ENCODE peak calls at places on chromosomes 3 and 15, in ten cellular contexts. One of them, this sample, is unnamed.

GRCh38 chr3:126208618-126209256 is 28.4 kb upstream of the ALDH1L1 start:
- DNase-seq in dorsolateral prefrontal cortex: peak; percentile 52
- DNase-seq in neural crest cell: no peak
- DNase-seq in CD4-positive, alpha-beta T cell: no peak
- DNase-seq in GM04504: peak; percentile 89
- DNase-seq in left ventricle myocardium inferior: peak; percentile 82
- DNase-seq in CD4-positive, CD25-positive, alpha-beta regulatory T cell: no peak
- DNase-seq in NCI-H1092: peak; percentile 81
- DNase-seq in skeletal muscle cell: peak; percentile 45
- DNase-seq in neuronal stem cell: no peak
- DNase-seq in this sample: no peak

GRCh38 chr15:25905140-25905539 is 42.0 kb upstream of the ATP10A start:
- DNase-seq in neural crest cell: no peak
- DNase-seq in neuronal stem cell: no peak
- DNase-seq in NCI-H1092: no peak
- DNase-seq in CD4-positive, CD25-positive, alpha-beta regulatory T cell: no peak
- DNase-seq in dorsolateral prefrontal cortex: no peak
- DNase-seq in CD4-positive, alpha-beta T cell: no peak
- DNase-seq in left ventricle myocardium inferior: no peak
- DNase-seq in GM04504: peak; percentile 70
- DNase-seq in skeletal muscle cell: peak; percentile 92
- DNase-seq in this sample: no peak

GRCh38 chr15:82303956-82304640 is 41.5 kb downstream of the SAXO2 start:
- DNase-seq in CD4-positive, CD25-positive, alpha-beta regulatory T cell: no peak
- DNase-seq in GM04504: no peak
- DNase-seq in CD4-positive, alpha-beta T cell: no peak
- DNase-seq in dorsolateral prefrontal cortex: no peak
- DNase-seq in left ventricle myocardium inferior: no peak
- DNase-seq in neuronal stem cell: no peak
- DNase-seq in neural crest cell: no peak
- DNase-seq in skeletal muscle cell: no peak
- DNase-seq in NCI-H1092: no peak
- DNase-seq in this sample: no peak

GRCh38 chr15:22979699-22980188 is 424 bp downstream of the CYFIP1 start:
- DNase-seq in NCI-H1092: no peak
- DNase-seq in GM04504: no peak
- DNase-seq in skeletal muscle cell: no peak
- DNase-seq in neuronal stem cell: peak; percentile 50
- DNase-seq in neural crest cell: no peak
- DNase-seq in CD4-positive, CD25-positive, alpha-beta regulatory T cell: no peak
- DNase-seq in left ventricle myocardium inferior: no peak
- DNase-seq in dorsolateral prefrontal cortex: no peak
- DNase-seq in CD4-positive, alpha-beta T cell: no peak
- DNase-seq in this sample: peak; percentile 32

GRCh38 chr3:184658223-184658860 is 53.5 kb downstream of the MAGEF1 start:
- DNase-seq in neuronal stem cell: no peak
- DNase-seq in skeletal muscle cell: no peak
- DNase-seq in dorsolateral prefrontal cortex: no peak
- DNase-seq in neural crest cell: no peak
- DNase-seq in CD4-positive, CD25-positive, alpha-beta regulatory T cell: no peak
- DNase-seq in GM04504: no peak
- DNase-seq in NCI-H1092: no peak
- DNase-seq in left ventricle myocardium inferior: no peak
- DNase-seq in CD4-positive, alpha-beta T cell: no peak
- DNase-seq in this sample: no peak

GRCh38 chr3:53845103-53845880 is 927 bp downstream of the CHDH start:
- DNase-seq in left ventricle myocardium inferior: peak; percentile 52
- DNase-seq in GM04504: no peak
- DNase-seq in neuronal stem cell: peak; percentile 41
- DNase-seq in dorsolateral prefrontal cortex: peak; percentile 62
- DNase-seq in skeletal muscle cell: no peak
- DNase-seq in CD4-positive, alpha-beta T cell: no peak
- DNase-seq in CD4-positive, CD25-positive, alpha-beta regulatory T cell: no peak
- DNase-seq in NCI-H1092: no peak
- DNase-seq in neural crest cell: no peak
- DNase-seq in this sample: peak; percentile 30

GRCh38 chr15:70492240-70493177 is 270.8 kb downstream of the UACA start:
- DNase-seq in neuronal stem cell: no peak
- DNase-seq in CD4-positive, CD25-positive, alpha-beta regulatory T cell: peak; percentile 95
- DNase-seq in dorsolateral prefrontal cortex: peak; percentile 51
- DNase-seq in GM04504: peak; percentile 71
- DNase-seq in skeletal muscle cell: peak; percentile 76
- DNase-seq in left ventricle myocardium inferior: peak; percentile 64
- DNase-seq in CD4-positive, alpha-beta T cell: peak; percentile 77
- DNase-seq in neural crest cell: no peak
- DNase-seq in NCI-H1092: no peak
- DNase-seq in this sample: no peak

GRCh38 chr3:78741066-78741645 is 1026.6 kb downstream of the ROBO1 start:
- DNase-seq in CD4-positive, CD25-positive, alpha-beta regulatory T cell: peak; percentile 10
- DNase-seq in left ventricle myocardium inferior: no peak
- DNase-seq in CD4-positive, alpha-beta T cell: no peak
- DNase-seq in NCI-H1092: no peak
- DNase-seq in skeletal muscle cell: no peak
- DNase-seq in neural crest cell: no peak
- DNase-seq in GM04504: no peak
- DNase-seq in dorsolateral prefrontal cortex: no peak
- DNase-seq in neuronal stem cell: no peak
- DNase-seq in this sample: no peak

GRCh38 chr3:150232992-150233451 is 175.1 kb upstream of the TSC22D2 start:
- DNase-seq in dorsolateral prefrontal cortex: no peak
- DNase-seq in left ventricle myocardium inferior: peak; percentile 83
- DNase-seq in NCI-H1092: peak; percentile 79
- DNase-seq in CD4-positive, CD25-positive, alpha-beta regulatory T cell: no peak
- DNase-seq in neuronal stem cell: no peak
- DNase-seq in skeletal muscle cell: peak; percentile 61
- DNase-seq in CD4-positive, alpha-beta T cell: no peak
- DNase-seq in GM04504: no peak
- DNase-seq in neural crest cell: no peak
- DNase-seq in this sample: no peak

GRCh38 chr15:100862162-100862561 is 17.5 kb upstream of the ALDH1A3 start:
- DNase-seq in GM04504: no peak
- DNase-seq in neural crest cell: no peak
- DNase-seq in NCI-H1092: no peak
- DNase-seq in CD4-positive, alpha-beta T cell: no peak
- DNase-seq in left ventricle myocardium inferior: no peak
- DNase-seq in dorsolateral prefrontal cortex: no peak
- DNase-seq in neuronal stem cell: no peak
- DNase-seq in CD4-positive, CD25-positive, alpha-beta regulatory T cell: no peak
- DNase-seq in skeletal muscle cell: no peak
- DNase-seq in this sample: no peak

GRCh38 chr15:76340802-76341365 is 4.3 kb downstream of the ISL2 start:
- DNase-seq in GM04504: no peak
- DNase-seq in skeletal muscle cell: no peak
- DNase-seq in CD4-positive, alpha-beta T cell: no peak
- DNase-seq in dorsolateral prefrontal cortex: no peak
- DNase-seq in left ventricle myocardium inferior: no peak
- DNase-seq in neuronal stem cell: no peak
- DNase-seq in NCI-H1092: peak; percentile 43
- DNase-seq in neural crest cell: peak; percentile 45
- DNase-seq in CD4-positive, CD25-positive, alpha-beta regulatory T cell: peak; percentile 62
- DNase-seq in this sample: peak; percentile 37

GRCh38 chr3:123480428-123480827 is 31.5 kb upstream of the ADCY5 start:
- DNase-seq in NCI-H1092: no peak
- DNase-seq in CD4-positive, alpha-beta T cell: no peak
- DNase-seq in neuronal stem cell: no peak
- DNase-seq in skeletal muscle cell: no peak
- DNase-seq in neural crest cell: no peak
- DNase-seq in GM04504: no peak
- DNase-seq in dorsolateral prefrontal cortex: no peak
- DNase-seq in CD4-positive, CD25-positive, alpha-beta regulatory T cell: no peak
- DNase-seq in left ventricle myocardium inferior: no peak
- DNase-seq in this sample: no peak

GRCh38 chr3:173568623-173569022 is 171.1 kb downstream of the NLGN1 start:
- DNase-seq in CD4-positive, alpha-beta T cell: no peak
- DNase-seq in neural crest cell: no peak
- DNase-seq in GM04504: no peak
- DNase-seq in left ventricle myocardium inferior: no peak
- DNase-seq in CD4-positive, CD25-positive, alpha-beta regulatory T cell: no peak
- DNase-seq in skeletal muscle cell: no peak
- DNase-seq in neuronal stem cell: no peak
- DNase-seq in NCI-H1092: no peak
- DNase-seq in dorsolateral prefrontal cortex: no peak
- DNase-seq in this sample: no peak

GRCh38 chr3:188627652-188628051 is 473.7 kb downstream of the LPP start:
- DNase-seq in left ventricle myocardium inferior: no peak
- DNase-seq in neuronal stem cell: no peak
- DNase-seq in neural crest cell: no peak
- DNase-seq in CD4-positive, alpha-beta T cell: no peak
- DNase-seq in GM04504: peak; percentile 80
- DNase-seq in dorsolateral prefrontal cortex: no peak
- DNase-seq in skeletal muscle cell: peak; percentile 71
- DNase-seq in NCI-H1092: no peak
- DNase-seq in CD4-positive, CD25-positive, alpha-beta regulatory T cell: no peak
- DNase-seq in this sample: no peak

GRCh38 chr15:87340370-87340769 is 916.2 kb downstream of the NTRK3 start:
- DNase-seq in left ventricle myocardium inferior: no peak
- DNase-seq in GM04504: no peak
- DNase-seq in dorsolateral prefrontal cortex: no peak
- DNase-seq in neuronal stem cell: no peak
- DNase-seq in CD4-positive, alpha-beta T cell: no peak
- DNase-seq in neural crest cell: no peak
- DNase-seq in NCI-H1092: no peak
- DNase-seq in CD4-positive, CD25-positive, alpha-beta regulatory T cell: no peak
- DNase-seq in skeletal muscle cell: no peak
- DNase-seq in this sample: no peak

GRCh38 chr15:74172751-74173544 is 562 bp upstream of the ISLR start:
- DNase-seq in GM04504: no peak
- DNase-seq in skeletal muscle cell: no peak
- DNase-seq in dorsolateral prefrontal cortex: no peak
- DNase-seq in CD4-positive, alpha-beta T cell: no peak
- DNase-seq in CD4-positive, CD25-positive, alpha-beta regulatory T cell: no peak
- DNase-seq in neural crest cell: no peak
- DNase-seq in left ventricle myocardium inferior: peak; percentile 82
- DNase-seq in neuronal stem cell: no peak
- DNase-seq in NCI-H1092: no peak
- DNase-seq in this sample: no peak

GRCh38 chr3:115861166-115861733 is 237.9 kb downstream of the GAP43 start:
- DNase-seq in CD4-positive, CD25-positive, alpha-beta regulatory T cell: no peak
- DNase-seq in dorsolateral prefrontal cortex: no peak
- DNase-seq in neural crest cell: no peak
- DNase-seq in left ventricle myocardium inferior: no peak
- DNase-seq in skeletal muscle cell: no peak
- DNase-seq in neuronal stem cell: no peak
- DNase-seq in CD4-positive, alpha-beta T cell: no peak
- DNase-seq in GM04504: no peak
- DNase-seq in NCI-H1092: no peak
- DNase-seq in this sample: no peak

GRCh38 chr15:79192462-79193036 is 90.0 kb upstream of the ANKRD34C start:
- DNase-seq in neural crest cell: no peak
- DNase-seq in CD4-positive, alpha-beta T cell: no peak
- DNase-seq in CD4-positive, CD25-positive, alpha-beta regulatory T cell: no peak
- DNase-seq in left ventricle myocardium inferior: no peak
- DNase-seq in NCI-H1092: no peak
- DNase-seq in GM04504: peak; percentile 38
- DNase-seq in skeletal muscle cell: peak; percentile 43
- DNase-seq in dorsolateral prefrontal cortex: no peak
- DNase-seq in neuronal stem cell: no peak
- DNase-seq in this sample: no peak

GRCh38 chr3:134311265-134311664 is 60.6 kb upstream of the RYK start:
- DNase-seq in CD4-positive, alpha-beta T cell: no peak
- DNase-seq in dorsolateral prefrontal cortex: no peak
- DNase-seq in skeletal muscle cell: no peak
- DNase-seq in GM04504: no peak
- DNase-seq in neural crest cell: no peak
- DNase-seq in CD4-positive, CD25-positive, alpha-beta regulatory T cell: no peak
- DNase-seq in neuronal stem cell: no peak
- DNase-seq in NCI-H1092: no peak
- DNase-seq in left ventricle myocardium inferior: no peak
- DNase-seq in this sample: no peak

GRCh38 chr3:172836390-172836997 is 86.0 kb downstream of the ECT2 start:
- DNase-seq in neural crest cell: peak; percentile 57
- DNase-seq in CD4-positive, CD25-positive, alpha-beta regulatory T cell: peak; percentile 37
- DNase-seq in GM04504: peak; percentile 15
- DNase-seq in dorsolateral prefrontal cortex: no peak
- DNase-seq in neuronal stem cell: peak; percentile 49
- DNase-seq in left ventricle myocardium inferior: no peak
- DNase-seq in skeletal muscle cell: no peak
- DNase-seq in NCI-H1092: peak; percentile 8
- DNase-seq in CD4-positive, alpha-beta T cell: no peak
- DNase-seq in this sample: no peak

GRCh38 chr15:51030649-51031316 is 63.9 kb downstream of the TNFAIP8L3 start:
- DNase-seq in CD4-positive, alpha-beta T cell: no peak
- DNase-seq in left ventricle myocardium inferior: no peak
- DNase-seq in skeletal muscle cell: peak; percentile 47
- DNase-seq in dorsolateral prefrontal cortex: no peak
- DNase-seq in neural crest cell: no peak
- DNase-seq in NCI-H1092: no peak
- DNase-seq in GM04504: peak; percentile 44
- DNase-seq in CD4-positive, CD25-positive, alpha-beta regulatory T cell: no peak
- DNase-seq in neuronal stem cell: no peak
- DNase-seq in this sample: no peak

GRCh38 chr3:69925506-69925905 is 74.0 kb upstream of the SAMMSON start:
- DNase-seq in neuronal stem cell: no peak
- DNase-seq in CD4-positive, alpha-beta T cell: no peak
- DNase-seq in skeletal muscle cell: no peak
- DNase-seq in CD4-positive, CD25-positive, alpha-beta regulatory T cell: no peak
- DNase-seq in dorsolateral prefrontal cortex: no peak
- DNase-seq in NCI-H1092: no peak
- DNase-seq in GM04504: peak; percentile 10
- DNase-seq in left ventricle myocardium inferior: no peak
- DNase-seq in neural crest cell: no peak
- DNase-seq in this sample: no peak

GRCh38 chr3:20729185-20729584 is 543.2 kb upstream of the SGO1 start:
- DNase-seq in NCI-H1092: no peak
- DNase-seq in CD4-positive, alpha-beta T cell: no peak
- DNase-seq in neuronal stem cell: no peak
- DNase-seq in skeletal muscle cell: no peak
- DNase-seq in GM04504: no peak
- DNase-seq in dorsolateral prefrontal cortex: no peak
- DNase-seq in neural crest cell: no peak
- DNase-seq in left ventricle myocardium inferior: no peak
- DNase-seq in CD4-positive, CD25-positive, alpha-beta regulatory T cell: no peak
- DNase-seq in this sample: no peak

GRCh38 chr15:45473068-45473467 is 49.5 kb downstream of the SLC30A4 start:
- DNase-seq in CD4-positive, CD25-positive, alpha-beta regulatory T cell: no peak
- DNase-seq in skeletal muscle cell: no peak
- DNase-seq in dorsolateral prefrontal cortex: no peak
- DNase-seq in neuronal stem cell: no peak
- DNase-seq in neural crest cell: no peak
- DNase-seq in NCI-H1092: no peak
- DNase-seq in left ventricle myocardium inferior: no peak
- DNase-seq in GM04504: no peak
- DNase-seq in CD4-positive, alpha-beta T cell: no peak
- DNase-seq in this sample: no peak

GRCh38 chr3:181712505-181713299 is 977 bp downstream of the SOX2 start:
- DNase-seq in dorsolateral prefrontal cortex: peak; percentile 49
- DNase-seq in neuronal stem cell: no peak
- DNase-seq in CD4-positive, alpha-beta T cell: no peak
- DNase-seq in skeletal muscle cell: no peak
- DNase-seq in CD4-positive, CD25-positive, alpha-beta regulatory T cell: no peak
- DNase-seq in neural crest cell: no peak
- DNase-seq in left ventricle myocardium inferior: no peak
- DNase-seq in GM04504: no peak
- DNase-seq in NCI-H1092: no peak
- DNase-seq in this sample: no peak

GRCh38 chr3:69738291-69738690 is 973 bp upstream of the MITF start:
- DNase-seq in dorsolateral prefrontal cortex: no peak
- DNase-seq in neuronal stem cell: no peak
- DNase-seq in NCI-H1092: no peak
- DNase-seq in neural crest cell: no peak
- DNase-seq in CD4-positive, alpha-beta T cell: no peak
- DNase-seq in CD4-positive, CD25-positive, alpha-beta regulatory T cell: no peak
- DNase-seq in skeletal muscle cell: no peak
- DNase-seq in GM04504: no peak
- DNase-seq in left ventricle myocardium inferior: no peak
- DNase-seq in this sample: no peak

GRCh38 chr3:150965436-150965835 is 7.1 kb downstream of the CLRN1 start:
- DNase-seq in GM04504: no peak
- DNase-seq in dorsolateral prefrontal cortex: no peak
- DNase-seq in CD4-positive, alpha-beta T cell: no peak
- DNase-seq in neural crest cell: no peak
- DNase-seq in neuronal stem cell: no peak
- DNase-seq in skeletal muscle cell: no peak
- DNase-seq in left ventricle myocardium inferior: no peak
- DNase-seq in CD4-positive, CD25-positive, alpha-beta regulatory T cell: no peak
- DNase-seq in NCI-H1092: no peak
- DNase-seq in this sample: no peak

GRCh38 chr15:34607832-34608231 is 24.4 kb upstream of the GOLGA8B start:
- DNase-seq in skeletal muscle cell: no peak
- DNase-seq in GM04504: no peak
- DNase-seq in left ventricle myocardium inferior: no peak
- DNase-seq in neural crest cell: no peak
- DNase-seq in neuronal stem cell: no peak
- DNase-seq in NCI-H1092: no peak
- DNase-seq in CD4-positive, alpha-beta T cell: no peak
- DNase-seq in dorsolateral prefrontal cortex: no peak
- DNase-seq in CD4-positive, CD25-positive, alpha-beta regulatory T cell: no peak
- DNase-seq in this sample: no peak

This sample was measured in HuH-7.5.